ENCODE peak calls at places on chromosomes 4 and X, in five cellular contexts. M, V, S, K and L are unnamed samples. For H3K4me1, the result is how much of the 10 kb centered on the place peaks cover.

GRCh38 chrX:1341531-1342179 is 5.1 kb downstream of the IL3RA start:
- DNase-seq in M (no peak), V (no peak), K (no peak), S (no peak), L (peak)

GRCh38 chr4:149426461-149426860 is 389.2 kb downstream of the IQCM start:
- DNase-seq in S (no peak), M (no peak), K (no peak), V (no peak), L (no peak)

GRCh38 chrX:97230948-97231347 is 347.2 kb downstream of the RPA4 start:
- DNase-seq in V (no peak), M (no peak), S (no peak), K (no peak), L (no peak)

GRCh38 chrX:150683536-150684146 is 9.6 kb upstream of the MTMR1 start:
- DNase-seq in M (peak), V (no peak), K (no peak), S (no peak), L (no peak)

GRCh38 chr4:104491826-104492771 is 2.6 kb downstream of the CXXC4 start:
- DNase-seq in V (no peak), S (peak), K (no peak), M (no peak), L (no peak)

GRCh38 chr4:675036-675804 is 878 bp downstream of the MYL5 start:
- DNase-seq in V (no peak), K (no peak), M (no peak), S (no peak), L (no peak)

GRCh38 chr4:128191115-128191897 is 96.3 kb downstream of the PGRMC2 start:
- DNase-seq in K (peak), M (peak), S (peak), V (no peak), L (no peak)

GRCh38 chr4:114659386-114660008 is 60.9 kb downstream of the UGT8 start:
- DNase-seq in S (peak), V (no peak), K (no peak), M (peak), L (peak)

GRCh38 chr4:118921736-118922135 is 33.1 kb downstream of the SYNPO2 start:
- DNase-seq in M (no peak), V (no peak), S (no peak), K (no peak), L (no peak)
- TF ChIP-seq POLR2A in M (no peak), V (no peak), S (no peak), K (no peak), L (no peak)

DNA sequence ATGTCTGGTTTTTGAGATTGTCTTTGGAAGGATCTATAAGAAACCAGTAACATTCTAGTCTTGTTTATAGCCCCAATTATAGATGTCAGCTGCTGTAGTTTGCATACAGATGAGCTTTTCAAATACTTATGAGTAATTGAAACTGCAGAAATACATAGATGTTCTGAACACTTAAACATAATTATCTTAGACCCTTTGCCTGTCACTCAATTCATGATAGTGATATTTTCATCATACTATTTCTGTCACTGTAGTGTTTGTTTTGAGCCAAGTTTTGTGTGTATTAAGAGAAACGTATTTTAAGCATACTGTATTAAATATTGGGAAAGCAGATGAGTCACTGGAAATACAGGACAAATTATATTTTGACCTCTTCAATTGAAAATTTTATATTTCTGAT is 69.8 kb upstream of the SMARCA5 start:
- DNase-seq in K (no peak), S (no peak), M (no peak), V (no peak), L (no peak)
- H3K27ac ChIP-seq in K (no peak), S (no peak), M (no peak), V (no peak), L (no peak)

DNA sequence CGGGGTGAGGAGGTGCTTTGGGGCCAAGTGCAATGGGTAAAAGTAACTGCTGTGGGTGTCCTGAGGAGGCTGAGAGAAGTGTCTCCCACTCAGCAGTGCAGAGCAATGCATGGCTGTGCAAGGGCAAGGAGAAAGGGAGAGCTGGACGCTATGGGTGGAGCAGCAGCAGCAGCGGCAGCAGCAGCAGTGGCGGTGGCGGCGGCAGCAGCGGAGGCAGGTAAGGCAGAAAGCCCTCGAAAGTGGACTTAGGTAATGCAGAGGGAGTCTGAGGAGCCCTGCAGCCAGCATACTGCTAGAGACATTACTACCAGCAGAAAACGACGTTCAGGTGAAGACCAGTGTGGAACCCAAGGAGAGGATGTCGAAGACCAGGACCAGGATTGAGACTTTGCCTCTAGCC is 82.1 kb downstream of the NYX start:
- DNase-seq in K (no peak), S (no peak), V (no peak), M (no peak), L (no peak)
- H3K4me1 ChIP-seq in K (under half), S (under half), V (under half), M (under half), L (under half)

GRCh38 chrX:48902135-48902534 is 4.4 kb downstream of the PQBP1 start:
- DNase-seq in M (no peak), V (no peak), S (no peak), K (no peak), L (no peak)
- TF ChIP-seq POLR2A in M (no peak), V (no peak), S (no peak), K (no peak), L (no peak)